ENCODE peak calls at places on chromosome 16, in four cellular contexts. C is trophoblast cell, S is mesendoderm, M is H1. J is an unnamed sample.

GRCh38 chr16:89020925-89021595 is 44.1 kb upstream of the CBFA2T3 start:
- DNase-seq in M (no peak), S (no peak), C (no peak), J (no peak)

GRCh38 chr16:11274964-11275363 is 1.3 kb downstream of the PRM2 start:
- DNase-seq in S (no peak), M (no peak), C (no peak), J (no peak)

GRCh38 chr16:60605176-60605575 is 1431.1 kb downstream of the CDH8 start:
- DNase-seq in S (peak; percentile 39), M (no peak), C (no peak), J (peak; percentile 33)

GRCh38 chr16:12800751-12801308 is 2.9 kb downstream of the CPPED1 start:
- DNase-seq in M (no peak), C (no peak), S (no peak), J (no peak)

GRCh38 chr16:12661656-12662172 is 142.0 kb downstream of the CPPED1 start:
- DNase-seq in S (peak; percentile 84), C (peak; percentile 18), M (peak; percentile 82), J (peak; percentile 76)

GRCh38 chr16:84048306-84048705 is 5.7 kb upstream of the SLC38A8 start:
- DNase-seq in M (peak; percentile 72), S (peak; percentile 43), C (no peak), J (peak; percentile 67)

GRCh38 chr16:4053663-4054479 is 62.4 kb downstream of the ADCY9 start:
- DNase-seq in S (no peak), M (no peak), C (no peak), J (no peak)

GRCh38 chr16:89565506-89566372 is 5.3 kb downstream of the RPL13 start:
- DNase-seq in C (no peak), S (peak; percentile 83), M (peak; percentile 94), J (peak; percentile 85)

GRCh38 chr16:85514601-85515318 is 98.4 kb upstream of the GSE1 start:
- DNase-seq in S (peak; percentile 74), C (peak; percentile 99), M (no peak), J (no peak)

GRCh38 chr16:87127061-87127765 is 190.0 kb downstream of the C16orf95 start:
- DNase-seq in S (peak; percentile 33), M (no peak), C (peak; percentile 61), J (no peak)

GRCh38 chr16:47162670-47163420 is 19.1 kb upstream of the NETO2 start:
- DNase-seq in M (no peak), C (peak; percentile 86), S (no peak), J (no peak)

GRCh38 chr16:10988164-10988803 is 43.9 kb downstream of the CLEC16A start:
- DNase-seq in M (peak; percentile 65), C (no peak), S (peak; percentile 21), J (peak; percentile 51)

GRCh38 chr16:47026492-47026891 is 53.0 kb upstream of the DNAJA2 start:
- DNase-seq in S (peak; percentile 14), C (no peak), M (no peak), J (no peak)

GRCh38 chr16:14041164-14041563 is 30.0 kb upstream of the MRTFB start:
- DNase-seq in C (no peak), S (no peak), M (no peak), J (no peak)

GRCh38 chr16:65037558-65037957 is 84.3 kb downstream of the CDH11 start:
- DNase-seq in M (no peak), C (no peak), S (peak; percentile 48), J (no peak)
- H3K79me2 ChIP-seq in M (no peaks in the 10 kb centered on the region), C (no peaks in the 10 kb centered on the region), S (no peaks in the 10 kb centered on the region), J (no peaks in the 10 kb centered on the region)

DNA sequence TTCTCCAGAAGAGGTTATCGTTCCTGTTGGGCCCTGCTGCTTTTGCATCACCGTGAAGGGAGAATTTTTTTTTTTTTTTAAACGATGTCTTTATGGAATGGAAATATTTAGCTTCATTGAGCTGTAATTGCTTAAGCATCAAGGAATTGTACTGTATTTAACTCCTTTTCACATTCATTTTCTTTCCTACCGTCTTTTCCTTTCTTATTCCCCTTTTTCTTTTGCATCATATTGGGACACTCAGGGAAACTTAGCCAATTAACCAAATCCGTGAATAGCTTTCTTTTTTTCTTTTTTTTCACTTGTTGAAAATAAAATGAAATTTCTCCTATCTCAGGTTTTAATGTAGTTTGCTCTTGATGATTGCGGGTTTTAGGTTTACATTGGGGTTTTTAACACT is 1.5 kb downstream of the TNRC6A start:
- DNase-seq in S (no peak), C (no peak), M (no peak), J (no peak)
- H3K18ac ChIP-seq in S (no peak overlapping the region), C (no peak overlapping the region), M (no peak overlapping the region), J (no peak overlapping the region)

DNA sequence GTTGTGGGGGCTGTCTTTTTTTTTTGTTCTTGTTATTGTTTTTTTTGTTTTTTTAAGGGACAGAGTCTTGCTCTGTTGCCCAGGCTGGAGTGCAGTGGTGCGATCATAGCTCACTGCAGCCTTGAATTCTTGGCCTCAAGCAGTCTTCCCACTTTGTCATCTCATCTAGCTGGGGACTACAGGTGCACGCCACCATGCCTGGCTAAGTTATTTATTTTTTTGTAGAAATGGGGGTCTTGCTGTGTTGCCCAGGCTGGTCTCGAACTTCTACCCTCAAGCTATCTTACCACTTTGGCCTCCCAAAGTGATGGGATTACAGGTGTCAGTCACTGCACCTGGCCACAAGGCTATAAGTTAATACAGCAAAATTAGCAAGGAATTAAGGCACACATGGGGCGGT is 101.7 kb downstream of the ABCC1 start:
- DNase-seq in C (no peak), S (no peak), M (no peak), J (no peak)
- H3K79me2 ChIP-seq in C (no peaks in the 10 kb centered on the region), S (no peaks in the 10 kb centered on the region), M (no peaks in the 10 kb centered on the region), J (no peaks in the 10 kb centered on the region)

GRCh38 chr16:2798723-2799204 is 494 bp downstream of the PRSS41 start:
- DNase-seq in S (no peak), C (no peak), M (no peak), J (peak; percentile 24)
- H3K18ac ChIP-seq in S (no peak overlapping the region), C (no peak overlapping the region), M (no peak overlapping the region), J (no peak overlapping the region)

DNA sequence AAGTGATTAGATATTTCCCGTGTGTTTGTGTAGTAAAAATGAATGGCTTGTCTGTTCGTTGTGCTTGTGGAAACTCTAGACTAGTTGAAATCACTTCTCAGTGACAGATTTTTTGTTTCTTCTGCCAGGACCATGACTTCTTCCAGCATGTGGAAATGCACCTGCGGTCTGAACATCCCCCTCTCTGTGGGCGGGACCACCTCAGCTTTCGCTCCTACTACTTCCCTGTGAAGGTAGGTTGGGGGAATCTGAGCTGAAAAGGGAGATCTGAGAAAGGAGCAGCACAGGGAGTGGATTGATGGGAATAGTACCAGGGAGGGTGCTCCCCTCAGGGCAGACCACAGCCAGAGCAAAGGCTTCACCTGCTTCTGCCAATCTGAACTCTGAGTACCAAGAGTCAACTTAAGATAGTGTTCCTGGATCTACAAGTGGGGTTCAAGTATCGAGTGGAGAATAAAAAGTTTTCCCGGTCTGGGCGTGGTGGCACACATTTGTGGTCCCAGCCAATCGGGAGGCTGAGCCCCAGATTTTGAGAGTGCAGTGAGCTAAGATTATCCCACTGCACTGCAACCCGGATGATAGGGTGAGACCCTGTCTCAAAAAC is 47.5 kb downstream of the SF3B3 start:
- DNase-seq in S (no peak), M (no peak), C (no peak), J (no peak)
- H3K79me2 ChIP-seq in S (no peaks in the 10 kb centered on the region), M (no peaks in the 10 kb centered on the region), C (no peaks in the 10 kb centered on the region), J (no peaks in the 10 kb centered on the region)

GRCh38 chr16:879461-879861 is 78.9 kb upstream of the GNG13 start:
- DNase-seq in M (no peak), S (no peak), C (no peak), J (no peak)

GRCh38 chr16:880471-881171 is 80.1 kb upstream of the GNG13 start:
- DNase-seq in S (no peak), C (no peak), M (no peak), J (no peak)

GRCh38 chr16:881219-882097 is 80.9 kb upstream of the GNG13 start:
- DNase-seq in C (no peak), M (no peak), S (no peak), J (no peak)

GRCh38 chr16:878886-879285 is 78.4 kb upstream of the GNG13 start:
- DNase-seq in S (no peak), M (no peak), C (no peak), J (no peak)

GRCh38 chr16:879986-880385 is 79.5 kb upstream of the GNG13 start:
- DNase-seq in M (no peak), S (no peak), C (no peak), J (no peak)
- H3K18ac ChIP-seq in M (no peak overlapping the region), S (no peak overlapping the region), C (no peak overlapping the region), J (no peak overlapping the region)

GRCh38 chr16:81553080-81553813 is 108.6 kb downstream of the CMIP start:
- DNase-seq in S (no peak), M (no peak), C (no peak), J (no peak)
- H3K79me2 ChIP-seq in S (peaks cover 30% of the 10 kb centered on the region), M (peaks cover 87% of the 10 kb centered on the region), C (peaks cover 2% of the 10 kb centered on the region), J (peaks cover 8% of the 10 kb centered on the region)

J was measured in H9.